ENCODE peak calls at places on chromosomes 11 and 22, in eight cellular contexts. L is CD8-positive, alpha-beta memory T cell; I is uterus; C is cardiac muscle cell; V is astrocyte of the cerebellum; B is astrocyte of the spinal cord; M is A549; E is transverse colon. W is an unnamed sample.

GRCh38 chr22:37183432-37184379 is 4.3 kb downstream of the C1QTNF6 start:
- DNase-seq in L (no peak), I (no peak), C (no peak), V (no peak), B (no peak), M (no peak), E (no peak), W (no peak)

GRCh38 chr11:71485063-71485399 is 32.0 kb downstream of the NADSYN1 start:
- DNase-seq in L (no peak), I (no peak), C (no peak), V (no peak), B (no peak), M (no peak), E (no peak), W (no peak)

GRCh38 chr22:33803883-33804282 is 116.4 kb downstream of the LARGE1 start:
- DNase-seq in L (no peak), I (no peak), C (no peak), V (no peak), B (no peak), M (no peak), E (no peak), W (no peak)

GRCh38 chr11:100581318-100581717 is 105.8 kb upstream of the ARHGAP42 start:
- DNase-seq in L (no peak), I (no peak), C (no peak), V (no peak), B (peak; percentile 12), M (no peak), E (no peak), W (no peak)

GRCh38 chr11:126352934-126353801 is 2.3 kb upstream of the ST3GAL4 start:
- DNase-seq in L (no peak), I (no peak), C (no peak), V (no peak), B (peak; percentile 62), M (no peak), E (no peak), W (peak; percentile 44)

GRCh38 chr11:92180664-92181251 is 43.9 kb upstream of the FAT3 start:
- DNase-seq in L (no peak), I (no peak), C (no peak), V (peak; percentile 50), B (peak; percentile 87), M (no peak), E (no peak), W (peak; percentile 83)

GRCh38 chr11:46529086-46529905 is 64.5 kb downstream of the AMBRA1 start:
- DNase-seq in L (peak; percentile 70), I (peak; percentile 30), C (peak; percentile 81), V (peak; percentile 32), B (peak; percentile 46), M (peak; percentile 89), E (peak; percentile 70), W (no peak)

GRCh38 chr11:9077164-9077563 is 14.2 kb downstream of the SCUBE2 start:
- DNase-seq in L (no peak), I (no peak), C (no peak), V (no peak), B (no peak), M (no peak), E (no peak), W (no peak)

GRCh38 chr11:68772936-68773335 is 21.6 kb upstream of the TESMIN start:
- DNase-seq in L (no peak), I (no peak), C (no peak), V (no peak), B (no peak), M (no peak), E (no peak), W (no peak)

GRCh38 chr11:47565340-47566165 is at the start of gene PTPMT1:
- DNase-seq in L (peak; percentile 61), I (peak; percentile 68), C (peak; percentile 89), V (no peak), B (peak; percentile 61), M (peak; percentile 55), E (peak; percentile 81), W (peak; percentile 29)

GRCh38 chr11:113974741-113975470 is at the start of gene HTR3A:
- DNase-seq in L (no peak), I (peak; percentile 25), C (peak; percentile 95), V (no peak), B (no peak), M (no peak), E (peak; percentile 53), W (no peak)
- H3K4me3 ChIP-seq in L (no peak within 1 kb of the TSS), I (no peak within 1 kb of the TSS), C (no peak within 1 kb of the TSS), V (no peak within 1 kb of the TSS), B (no peak within 1 kb of the TSS), M (no peak within 1 kb of the TSS), E (no peak within 1 kb of the TSS), W (no peak within 1 kb of the TSS)

DNA sequence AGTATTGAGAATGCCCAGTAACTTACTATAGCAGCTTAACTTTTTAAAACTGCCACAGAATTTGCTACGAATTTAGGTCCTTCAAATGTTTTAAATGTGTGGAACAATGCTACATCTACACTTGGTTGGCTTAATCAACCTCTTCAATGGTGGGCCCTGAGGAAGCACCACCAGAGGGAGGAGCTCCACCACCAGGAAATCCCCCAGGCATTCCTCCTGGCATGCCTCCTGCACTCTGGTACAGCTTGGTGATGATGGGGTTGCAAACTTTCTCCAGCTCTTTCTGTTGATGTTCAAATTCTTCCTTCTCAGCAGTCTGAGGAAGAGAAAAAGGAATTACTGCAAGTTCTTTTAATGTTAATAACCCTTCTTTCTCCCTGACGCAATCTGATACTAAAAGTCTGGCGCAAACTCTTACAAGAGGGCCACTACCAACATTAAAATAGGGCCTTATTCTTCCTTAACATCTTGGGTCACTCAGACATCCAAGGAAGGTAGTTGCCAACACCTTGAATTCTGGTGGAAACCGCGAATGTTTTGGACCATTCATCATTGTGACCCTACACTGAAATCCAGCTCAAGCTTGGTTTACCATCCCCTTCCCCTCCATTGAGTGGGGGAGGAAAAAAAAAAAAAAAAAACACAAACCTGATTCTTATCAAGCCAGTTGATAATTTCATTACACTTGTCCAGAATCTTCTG is 4.2 kb downstream of the HSPA8 start:
- DNase-seq in L (peak; percentile 30), I (no peak), C (no peak), V (no peak), B (no peak), M (no peak), E (no peak), W (no peak)
- H3K4me3 ChIP-seq in L (peak overlapping the region; percentile 96), I (no peak overlapping the region), C (no peak overlapping the region), V (no peak overlapping the region), B (no peak overlapping the region), M (peak overlapping the region; percentile 98), E (no peak overlapping the region), W (no peak overlapping the region)

GRCh38 chr11:697028-697491 is 1.4 kb downstream of the TMEM80 start:
- DNase-seq in L (no peak), I (peak; percentile 42), C (no peak), V (peak; percentile 75), B (peak; percentile 87), M (no peak), E (no peak), W (peak; percentile 33)
- H3K4me3 ChIP-seq in L (no peak overlapping the region), I (no peak overlapping the region), C (no peak overlapping the region), V (no peak overlapping the region), B (no peak overlapping the region), M (peak overlapping the region; percentile 81), E (no peak overlapping the region), W (no peak overlapping the region)

GRCh38 chr22:23034621-23035556 is 35.4 kb upstream of the GNAZ start:
- DNase-seq in L (no peak), I (no peak), C (no peak), V (no peak), B (no peak), M (no peak), E (no peak), W (no peak)
- H3K4me3 ChIP-seq in L (no peak overlapping the region), I (no peak overlapping the region), C (no peak overlapping the region), V (no peak overlapping the region), B (no peak overlapping the region), M (no peak overlapping the region), E (no peak overlapping the region), W (no peak overlapping the region)

DNA sequence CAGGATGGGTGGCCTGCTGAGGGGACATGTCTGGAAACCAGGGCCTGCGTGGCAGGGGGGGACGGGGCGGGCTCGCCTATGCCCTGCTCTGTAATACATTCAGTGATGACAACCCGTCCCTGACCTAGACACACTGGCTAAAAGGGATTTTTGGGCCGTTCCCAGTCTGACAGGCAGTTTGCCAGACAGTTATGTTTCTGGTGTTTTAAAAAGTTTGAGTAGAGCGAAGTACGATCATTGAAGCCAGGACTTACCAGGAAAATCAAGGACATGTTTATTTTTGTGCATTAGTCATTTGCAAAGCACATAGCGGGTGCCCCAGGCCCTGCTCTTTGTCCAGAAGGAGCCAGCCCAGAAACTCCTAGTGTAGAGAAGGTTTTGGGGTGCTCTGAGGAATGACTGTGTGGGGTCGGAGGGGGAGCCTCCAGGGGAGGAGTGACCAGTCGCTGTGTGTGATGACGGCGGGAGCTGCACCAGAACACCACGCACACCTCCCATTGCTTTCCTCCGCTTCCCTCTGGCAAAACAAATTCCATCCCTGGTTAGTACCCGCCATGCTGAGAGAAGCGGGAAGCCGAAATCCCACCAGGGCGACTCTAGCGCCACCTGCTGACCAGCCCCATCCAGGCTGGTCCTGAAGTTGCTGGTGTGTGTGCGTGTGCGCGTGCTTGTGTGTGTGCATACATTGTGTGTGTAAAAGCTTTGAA is 50.8 kb downstream of the FBLN1 start:
- DNase-seq in L (peak; percentile 30), I (peak; percentile 86), C (peak; percentile 87), V (peak; percentile 76), B (peak; percentile 92), M (peak; percentile 83), E (peak; percentile 73), W (peak; percentile 55)
- H3K4me3 ChIP-seq in L (no peak overlapping the region), I (no peak overlapping the region), C (no peak overlapping the region), V (no peak overlapping the region), B (no peak overlapping the region), M (no peak overlapping the region), E (no peak overlapping the region), W (no peak overlapping the region)

W was measured in skeletal muscle cell.